ENCODE peak calls at places on chromosomes 6 and 20, in eight cellular contexts. U is activated CD4-positive, alpha-beta T cell treated with anti-CD3 and anti-CD28 coated beads for 48 hours; F is dermis blood vessel endothelial cell; X is effector CD4-positive, alpha-beta T cell; Z is stimulated activated CD4-positive, alpha-beta T cell treated with anti-CD3 and anti-CD28 coated beads, Interleukin-4, amount 100 ng/mL, for 24 hours; B is T-helper 1 cell; W is Kasumi-1; S is stimulated activated CD8-positive, alpha-beta memory T cell treated with anti-CD3 and anti-CD28 coated beads, Interleukin-15, amount 100 ng/mL, for 24 hours. Q is an unnamed sample.

GRCh38 chr20:41643504-41643938 is 25.3 kb upstream of the CHD6 start:
- DNase-seq in U (no peak), F (peak), X (no peak), Z (no peak), B (no peak), W (no peak), S (no peak), Q (no peak)

GRCh38 chr6:110814488-110815259 is 595 bp downstream of the CDK19 start:
- DNase-seq in U (peak), F (peak), X (peak), Z (peak), B (peak), W (peak), S (peak), Q (no peak)

GRCh38 chr6:20712011-20712410 is 177.8 kb downstream of the CDKAL1 start:
- DNase-seq in U (no peak), F (peak), X (no peak), Z (no peak), B (no peak), W (no peak), S (no peak), Q (no peak)

GRCh38 chr6:111789593-111789992 is 83.7 kb downstream of the FYN start:
- DNase-seq in U (no peak), F (no peak), X (no peak), Z (no peak), B (no peak), W (no peak), S (no peak), Q (no peak)

GRCh38 chr20:50415031-50415515 is 95.1 kb upstream of the PTPN1 start:
- DNase-seq in U (no peak), F (no peak), X (no peak), Z (no peak), B (no peak), W (no peak), S (no peak), Q (no peak)

GRCh38 chr6:31058128-31058894 is 48.0 kb downstream of the MUC22 start:
- DNase-seq in U (no peak), F (peak), X (no peak), Z (no peak), B (no peak), W (peak), S (no peak), Q (no peak)

GRCh38 chr6:140208286-140208685 is 833.8 kb upstream of the CITED2 start:
- DNase-seq in U (no peak), F (peak), X (no peak), Z (no peak), B (no peak), W (no peak), S (no peak), Q (no peak)

GRCh38 chr20:54168961-54169862 is 4.6 kb downstream of the CYP24A1 start:
- DNase-seq in U (no peak), F (no peak), X (no peak), Z (no peak), B (no peak), W (no peak), S (no peak), Q (no peak)

GRCh38 chr6:87277123-87277522 is 45.3 kb upstream of the SMIM8 start:
- DNase-seq in U (no peak), F (peak), X (no peak), Z (no peak), B (no peak), W (peak), S (no peak), Q (no peak)

GRCh38 chr6:135667694-135668455 is 170.3 kb upstream of the AHI1 start:
- DNase-seq in U (no peak), F (peak), X (no peak), Z (no peak), B (no peak), W (no peak), S (no peak), Q (no peak)

GRCh38 chr20:58818585-58819285 is 32.0 kb downstream of the GNAS-AS1 start:
- DNase-seq in U (peak), F (no peak), X (no peak), Z (peak), B (no peak), W (no peak), S (no peak), Q (no peak)

GRCh38 chr20:2891343-2891742 is 18.1 kb downstream of the PTPRA start:
- DNase-seq in U (no peak), F (no peak), X (no peak), Z (no peak), B (no peak), W (no peak), S (no peak), Q (no peak)

GRCh38 chr20:22446613-22447447 is 137.5 kb downstream of the FOXA2 start:
- DNase-seq in U (no peak), F (no peak), X (no peak), Z (no peak), B (no peak), W (no peak), S (no peak), Q (no peak)

GRCh38 chr20:48928832-48929725 is 7.6 kb downstream of the ARFGEF2 start:
- DNase-seq in U (no peak), F (peak), X (no peak), Z (no peak), B (no peak), W (no peak), S (no peak), Q (no peak)

GRCh38 chr20:54140927-54141566 is 32.7 kb downstream of the CYP24A1 start:
- DNase-seq in U (no peak), F (no peak), X (no peak), Z (no peak), B (no peak), W (no peak), S (no peak), Q (no peak)

GRCh38 chr6:163867518-163868292 is 453.2 kb downstream of the QKI start:
- DNase-seq in U (no peak), F (no peak), X (no peak), Z (no peak), B (no peak), W (no peak), S (no peak), Q (no peak)

GRCh38 chr6:156808287-156808686 is 31.1 kb downstream of the ARID1B start:
- DNase-seq in U (no peak), F (peak), X (no peak), Z (no peak), B (no peak), W (no peak), S (no peak), Q (no peak)

GRCh38 chr20:21453676-21454075 is 56.4 kb upstream of the NKX2-4 start:
- DNase-seq in U (no peak), F (no peak), X (no peak), Z (no peak), B (no peak), W (no peak), S (no peak), Q (no peak)

GRCh38 chr6:14828146-14828705 is 417.6 kb upstream of the JARID2 start:
- DNase-seq in U (no peak), F (no peak), X (no peak), Z (no peak), B (no peak), W (no peak), S (no peak), Q (no peak)

GRCh38 chr6:98877250-98877649 is 42.9 kb downstream of the POU3F2 start:
- DNase-seq in U (no peak), F (no peak), X (no peak), Z (no peak), B (no peak), W (no peak), S (no peak), Q (no peak)

GRCh38 chr6:35911871-35912653 is 8.8 kb downstream of the SRPK1 start:
- DNase-seq in U (no peak), F (peak), X (no peak), Z (no peak), B (no peak), W (no peak), S (no peak), Q (no peak)

GRCh38 chr6:117448011-117448410 is 22.3 kb upstream of the ROS1 start:
- DNase-seq in U (no peak), F (no peak), X (no peak), Z (no peak), B (no peak), W (no peak), S (no peak), Q (no peak)

GRCh38 chr20:24702501-24703283 is 233.3 kb downstream of the SYNDIG1 start:
- DNase-seq in U (no peak), F (no peak), X (no peak), Z (no peak), B (no peak), W (no peak), S (no peak), Q (no peak)

GRCh38 chr6:41909727-41910126 is 11.2 kb downstream of the MED20 start:
- DNase-seq in U (no peak), F (no peak), X (no peak), Z (no peak), B (no peak), W (no peak), S (no peak), Q (no peak)

GRCh38 chr6:140434761-140435160 is 1060.3 kb upstream of the CITED2 start:
- DNase-seq in U (no peak), F (no peak), X (no peak), Z (no peak), B (no peak), W (no peak), S (no peak), Q (no peak)

GRCh38 chr6:122033564-122034181 is 365.8 kb upstream of the HSF2 start:
- DNase-seq in U (no peak), F (peak), X (no peak), Z (no peak), B (no peak), W (peak), S (no peak), Q (no peak)

GRCh38 chr6:167826230-167827061 is at the start of gene AFDN:
- DNase-seq in U (peak), F (peak), X (peak), Z (peak), B (peak), W (peak), S (no peak), Q (no peak)

GRCh38 chr20:8573686-8574085 is 441.6 kb downstream of the PLCB1 start:
- DNase-seq in U (no peak), F (no peak), X (no peak), Z (no peak), B (no peak), W (no peak), S (no peak), Q (no peak)

GRCh38 chr20:37567331-37567665 is 39.6 kb upstream of the BLCAP start:
- DNase-seq in U (no peak), F (no peak), X (no peak), Z (no peak), B (no peak), W (no peak), S (no peak), Q (no peak)

GRCh38 chr6:64489760-64490159 is 854.2 kb downstream of the PHF3 start:
- DNase-seq in U (no peak), F (no peak), X (no peak), Z (no peak), B (no peak), W (no peak), S (no peak), Q (no peak)

GRCh38 chr6:77786935-77787629 is 134.2 kb downstream of the MEI4 start:
- DNase-seq in U (no peak), F (no peak), X (no peak), Z (no peak), B (no peak), W (no peak), S (no peak), Q (no peak)

GRCh38 chr6:165594584-165595333 is 68.3 kb downstream of the PDE10A start:
- DNase-seq in U (no peak), F (no peak), X (no peak), Z (no peak), B (no peak), W (no peak), S (no peak), Q (no peak)